ENCODE peak calls at places on chromosome 14, in five cellular contexts. E is spleen, M is Peyer's patch, G is breast epithelium, H is K562. C is an unnamed sample. For H3K27me3, the result is how much of the 10 kb centered on the place peaks cover.

GRCh38 chr14:81384900-81385299 is 15.2 kb downstream of the STON2 start:
- DNase-seq in E (no peak), M (no peak), G (no peak), H (no peak), C (no peak)

GRCh38 chr14:55843718-55844403 is 263.9 kb downstream of the KTN1 start:
- DNase-seq in E (no peak), M (no peak), G (no peak), H (no peak), C (no peak)

GRCh38 chr14:26204954-26205479 is 392.8 kb downstream of the NOVA1 start:
- DNase-seq in E (peak), M (peak), G (no peak), H (no peak), C (peak)

GRCh38 chr14:86462193-86462592 is 932.2 kb downstream of the FLRT2 start:
- DNase-seq in E (no peak), M (no peak), G (no peak), H (no peak), C (no peak)

GRCh38 chr14:61528591-61529021 is 166.7 kb upstream of the HIF1A start:
- DNase-seq in E (no peak), M (no peak), G (no peak), H (no peak), C (no peak)

GRCh38 chr14:53011053-53011462 is 60.2 kb upstream of the FERMT2 start:
- DNase-seq in E (no peak), M (no peak), G (peak), H (no peak), C (peak)

GRCh38 chr14:37232907-37233481 is 35.3 kb downstream of the MIPOL1 start:
- DNase-seq in E (no peak), M (no peak), G (no peak), H (peak), C (peak)

GRCh38 chr14:73591690-73592448 is at the start of gene ACOT4:
- DNase-seq in E (peak), M (peak), G (no peak), H (no peak), C (no peak)

GRCh38 chr14:92846162-92846897 is 52.2 kb downstream of the GOLGA5 start:
- DNase-seq in E (no peak), M (no peak), G (no peak), H (peak), C (no peak)

GRCh38 chr14:31159682-31160296 is 47.8 kb downstream of the HECTD1 start:
- DNase-seq in E (no peak), M (no peak), G (no peak), H (no peak), C (no peak)

GRCh38 chr14:20468773-20469241 is 399 bp upstream of the PNP start:
- DNase-seq in E (peak), M (no peak), G (no peak), H (no peak), C (no peak)

DNA sequence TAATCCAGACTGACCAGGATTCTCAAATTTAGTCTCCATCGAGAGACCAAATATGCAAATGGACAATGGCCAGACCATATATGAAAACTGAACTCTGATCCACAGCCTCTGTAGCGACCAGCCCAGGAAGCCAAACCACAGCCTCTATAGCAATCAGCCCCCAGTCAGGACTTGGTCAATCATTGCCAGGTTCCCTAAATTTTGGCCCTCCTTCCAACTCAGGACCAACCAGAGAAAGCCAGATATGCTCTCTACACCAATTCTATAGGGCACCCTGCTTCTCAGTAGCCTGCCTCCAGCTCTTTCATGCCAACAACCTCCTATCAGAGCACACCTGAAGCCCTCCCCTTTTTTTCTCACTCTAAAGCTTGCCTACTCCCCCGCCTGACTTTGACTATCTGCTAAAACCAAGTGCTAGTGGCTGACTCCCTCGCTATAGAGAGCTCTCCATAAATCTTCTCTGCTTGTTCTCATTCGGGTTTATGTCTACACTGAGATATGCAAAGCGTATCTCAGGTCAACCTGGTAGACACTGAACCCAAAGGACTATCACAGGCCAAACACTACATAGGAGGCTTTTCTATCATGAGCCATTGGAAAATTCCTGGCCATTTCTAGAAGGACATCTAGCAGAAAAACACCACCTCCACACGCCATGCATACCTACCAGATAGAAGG is 110.5 kb upstream of the FUT8 start:
- DNase-seq in E (no peak), M (no peak), G (no peak), H (peak), C (no peak)
- TF ChIP-seq POLR2A in E (no peak), M (no peak), G (no peak), H (no peak), C (no peak)

DNA sequence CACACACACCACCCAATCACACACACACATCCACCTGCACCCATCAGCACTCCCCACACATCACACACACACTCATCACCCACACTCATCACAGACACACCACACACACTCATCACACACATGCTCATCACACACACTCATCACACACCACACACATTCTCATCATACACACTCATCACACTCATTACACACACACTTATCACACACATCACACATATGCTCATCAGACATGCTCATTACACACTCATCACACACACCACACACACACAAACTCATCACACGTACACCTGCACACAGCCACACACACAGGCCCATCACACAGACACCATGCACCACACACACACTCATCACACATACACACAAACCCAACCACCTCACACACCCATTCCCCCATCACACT is 107.5 kb upstream of the C14orf180 start:
- DNase-seq in E (no peak), M (no peak), G (no peak), H (no peak), C (no peak)
- H3K27me3 ChIP-seq in E (under half), M (under half), G (under half), H (under half), C (under half)

GRCh38 chr14:94636744-94637412 is 24.7 kb downstream of the SERPINA3 start:
- DNase-seq in E (no peak), M (no peak), G (no peak), H (no peak), C (no peak)
- TF ChIP-seq CTCF in E (no peak), M (peak), G (no peak), H (peak), C (no peak)

GRCh38 chr14:49970474-49971147 is 77.7 kb downstream of the ARF6 start:
- DNase-seq in E (no peak), M (no peak), G (no peak), H (peak), C (peak)
- TF ChIP-seq POLR2A in E (no peak), M (no peak), G (no peak), H (peak), C (no peak)

DNA sequence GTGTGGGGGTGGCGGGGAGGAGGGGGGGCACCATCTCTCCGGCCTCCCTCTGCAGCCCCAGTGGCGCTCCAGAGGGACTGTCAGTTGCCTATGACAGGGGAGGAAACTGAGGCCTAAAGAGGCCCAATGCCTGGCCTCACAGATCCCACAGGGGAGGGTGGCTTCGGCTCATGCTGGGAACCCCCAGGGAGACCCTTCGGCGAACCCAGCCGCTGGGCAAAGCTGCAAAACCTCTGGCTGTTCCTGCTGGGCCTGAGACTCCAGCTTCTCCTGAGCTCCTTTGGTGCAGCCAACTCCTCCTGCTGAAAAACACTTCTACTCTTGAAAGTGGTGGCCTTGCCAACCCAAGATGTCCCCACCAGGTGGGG is 170.1 kb upstream of the RTL1 start:
- DNase-seq in E (peak), M (no peak), G (peak), H (no peak), C (no peak)
- H3K27me3 ChIP-seq in E (half or more), M (under half), G (under half), H (under half), C (under half)

GRCh38 chr14:96056509-96057422 is 17.6 kb downstream of the C14orf132 start:
- DNase-seq in E (peak), M (no peak), G (no peak), H (no peak), C (no peak)
- TF ChIP-seq CTCF in E (no peak), M (no peak), G (no peak), H (no peak), C (no peak)

DNA sequence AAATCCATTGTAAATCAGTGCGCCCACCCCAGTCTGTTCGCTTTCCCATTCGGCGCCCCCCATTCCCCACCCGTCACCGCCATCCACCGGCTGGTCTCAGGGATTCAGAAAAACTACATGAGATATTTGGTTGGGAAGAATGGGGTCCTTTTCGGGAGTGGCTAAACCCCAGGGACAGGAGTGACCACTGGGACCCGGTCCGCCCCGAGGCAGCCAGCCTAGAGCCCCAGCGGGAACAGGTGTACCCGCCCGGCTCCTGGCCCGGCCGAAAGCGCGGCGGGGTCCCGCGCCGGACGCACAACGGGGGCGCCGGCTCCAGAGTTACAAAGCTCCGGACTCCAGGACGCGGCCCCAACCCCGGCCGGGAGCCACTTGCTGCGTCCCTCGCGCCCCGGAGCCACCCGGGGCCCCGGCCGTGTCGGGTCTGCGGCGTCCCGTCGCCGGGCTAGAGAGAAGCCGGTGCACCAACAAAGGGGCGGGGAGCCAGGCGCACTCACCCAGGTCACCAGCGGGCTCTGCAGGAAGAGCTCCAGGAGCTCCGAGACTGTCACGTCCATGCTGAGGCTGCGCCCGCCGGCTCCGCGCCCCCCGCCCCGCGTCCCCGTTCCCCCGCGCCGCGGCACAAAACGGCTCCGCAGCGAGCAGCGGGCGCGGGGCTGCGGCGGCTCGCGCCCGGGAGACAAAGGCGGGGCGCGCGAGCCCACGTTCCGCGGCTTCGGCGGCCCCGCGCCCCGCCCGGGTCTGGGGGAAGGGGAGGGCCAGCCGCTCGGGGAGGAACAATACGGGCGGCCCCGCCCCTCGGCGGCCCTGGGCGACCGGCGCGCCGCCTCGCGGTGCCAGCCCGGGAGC is at the start of gene CCDC88C:
- DNase-seq in E (peak), M (peak), G (peak), H (peak), C (no peak)
- TF ChIP-seq POLR2A in E (no peak), M (no peak), G (no peak), H (no peak), C (no peak)

DNA sequence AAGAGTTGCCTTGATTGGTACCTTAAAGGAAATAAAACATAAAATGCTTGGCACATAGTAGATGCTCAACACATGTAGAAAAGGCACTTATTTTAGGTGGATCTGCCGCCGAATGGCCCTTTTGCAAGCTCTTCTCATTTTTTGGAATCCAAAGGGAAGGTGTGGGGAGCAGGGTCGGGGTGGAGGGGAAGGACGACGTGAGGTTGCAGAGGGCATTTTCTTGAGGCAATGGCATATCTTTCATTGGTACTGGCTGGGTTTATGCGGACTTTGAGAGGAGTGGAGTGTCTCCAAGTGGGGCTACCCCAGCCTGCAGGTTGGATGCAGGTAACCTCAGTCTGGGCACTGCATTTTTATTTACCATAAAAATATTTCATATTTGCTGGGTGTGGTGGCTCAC is 8.1 kb downstream of the RTL1 start:
- DNase-seq in E (peak), M (peak), G (no peak), H (no peak), C (no peak)
- H3K27me3 ChIP-seq in E (under half), M (under half), G (under half), H (under half), C (under half)

GRCh38 chr14:23430733-23431105 is 4.7 kb downstream of the MYH7 start:
- DNase-seq in E (peak), M (no peak), G (no peak), H (no peak), C (no peak)
- TF ChIP-seq CTCF in E (no peak), M (no peak), G (no peak), H (no peak), C (no peak)